ENCODE peak calls at places on chromosomes 12 and 14, in six cellular contexts. K is H9, G is fibroblast of mammary gland, O is B cell, S is cardiac fibroblast, A is epithelial cell of proximal tubule. X is an unnamed sample.

GRCh38 chr12:21697829-21698630 is 40.4 kb upstream of the LDHB start:
- DNase-seq in K (no peak), S (peak), G (peak), O (peak), A (no peak), X (no peak)

GRCh38 chr12:6644903-6645302 is 2.3 kb downstream of the ACRBP start:
- DNase-seq in G (no peak), O (no peak), K (peak), A (no peak), S (peak), X (no peak)

GRCh38 chr12:63150255-63151060 is 543 bp downstream of the AVPR1A start:
- DNase-seq in S (no peak), K (peak), O (no peak), A (no peak), G (no peak), X (no peak)

GRCh38 chr14:69501362-69501964 is 16.9 kb downstream of the PLEKHD1 start:
- DNase-seq in S (peak), A (no peak), G (peak), K (no peak), O (no peak), X (no peak)

GRCh38 chr14:75042040-75042439 is 9.2 kb downstream of the MLH3 start:
- DNase-seq in K (no peak), G (peak), S (no peak), A (peak), O (no peak), X (no peak)

GRCh38 chr14:52265248-52265647 is 2.2 kb upstream of the PTGDR start:
- DNase-seq in G (no peak), O (no peak), A (no peak), S (no peak), K (no peak), X (no peak)

GRCh38 chr14:89386214-89386886 is 30.7 kb downstream of the FOXN3 start:
- DNase-seq in K (peak), O (peak), S (no peak), A (peak), G (peak), X (no peak)

GRCh38 chr12:68636268-68636667 is 25.6 kb downstream of the RAP1B start:
- DNase-seq in G (peak), A (no peak), S (peak), K (no peak), O (no peak), X (no peak)

GRCh38 chr12:67534046-67534445 is 114.5 kb upstream of the DYRK2 start:
- DNase-seq in O (no peak), K (no peak), S (no peak), G (no peak), A (no peak), X (no peak)

GRCh38 chr12:58882796-58883195 is 37.5 kb downstream of the LRIG3 start:
- DNase-seq in K (peak), A (no peak), O (no peak), G (no peak), S (no peak), X (no peak)

GRCh38 chr12:107468182-107468581 is 217.4 kb upstream of the PWP1 start:
- DNase-seq in K (peak), O (no peak), A (no peak), S (no peak), G (no peak), X (no peak)

GRCh38 chr14:34030864-34031263 is 80.0 kb upstream of the EGLN3 start:
- DNase-seq in O (no peak), S (peak), A (no peak), G (peak), K (no peak), X (no peak)

GRCh38 chr14:60805881-60806569 is 71.5 kb downstream of the MNAT1 start:
- DNase-seq in K (no peak), O (no peak), S (peak), A (peak), G (peak), X (no peak)

GRCh38 chr14:23729720-23730387 is 93.7 kb downstream of the DHRS2 start:
- DNase-seq in G (no peak), K (no peak), O (no peak), S (no peak), A (no peak), X (no peak)

GRCh38 chr12:88188180-88188579 is 46.1 kb downstream of the TMTC3 start:
- DNase-seq in G (no peak), A (no peak), K (no peak), S (no peak), O (no peak), X (no peak)

GRCh38 chr12:95726903-95727302 is 63.7 kb downstream of the NTN4 start:
- DNase-seq in K (no peak), G (no peak), A (no peak), S (no peak), O (no peak), X (no peak)

GRCh38 chr12:44000309-44000952 is 164.6 kb downstream of the TMEM117 start:
- DNase-seq in S (peak), A (peak), G (peak), K (peak), O (peak), X (peak)

GRCh38 chr12:45962553-45963325 is 27.6 kb downstream of the SCAF11 start:
- DNase-seq in K (no peak), O (no peak), G (no peak), A (no peak), S (no peak), X (no peak)

GRCh38 chr12:68638721-68639395 is 28.2 kb downstream of the RAP1B start:
- DNase-seq in G (no peak), K (no peak), S (no peak), A (no peak), O (no peak), X (no peak)

GRCh38 chr14:37819155-37820015 is 224.0 kb downstream of the TTC6 start:
- DNase-seq in O (no peak), S (peak), K (no peak), G (peak), A (peak), X (no peak)

GRCh38 chr12:121537814-121538698 is 42.8 kb downstream of the KDM2B start:
- DNase-seq in A (no peak), O (peak), K (no peak), G (no peak), S (no peak), X (peak)

GRCh38 chr12:90250766-90251165 is 542.1 kb upstream of the ATP2B1 start:
- DNase-seq in S (peak), O (no peak), K (no peak), G (peak), A (no peak), X (no peak)

GRCh38 chr12:41212625-41213024 is 24.5 kb downstream of the PDZRN4 start:
- DNase-seq in S (no peak), O (no peak), A (no peak), K (no peak), G (no peak), X (no peak)

GRCh38 chr14:71324767-71325272 is 417.6 kb downstream of the PCNX1 start:
- DNase-seq in A (peak), O (peak), K (peak), G (peak), S (peak), X (peak)

GRCh38 chr14:54486685-54487084 is 2.1 kb downstream of the GMFB start:
- DNase-seq in G (no peak), K (no peak), O (no peak), S (peak), A (no peak), X (no peak)

GRCh38 chr12:76878045-76878898 is 547 bp downstream of the CSRP2 start:
- DNase-seq in S (peak), O (peak), K (peak), G (no peak), A (no peak), X (peak)

GRCh38 chr14:105418269-105419054 is 1.2 kb upstream of the MTA1 start:
- DNase-seq in G (no peak), K (no peak), O (no peak), A (no peak), S (no peak), X (no peak)

GRCh38 chr14:60064491-60065072 is 27.1 kb upstream of the PCNX4 start:
- DNase-seq in S (peak), G (peak), K (no peak), A (no peak), O (peak), X (peak)

GRCh38 chr14:30443368-30444007 is 115.5 kb upstream of the G2E3 start:
- DNase-seq in A (peak), S (peak), G (peak), O (no peak), K (no peak), X (peak)

GRCh38 chr14:57576498-57576897 is 82.8 kb upstream of the CCDC198 start:
- DNase-seq in O (no peak), G (no peak), K (no peak), A (no peak), S (no peak), X (no peak)

GRCh38 chr12:52433501-52434095 is 573 bp downstream of the KRT75 start:
- DNase-seq in O (no peak), A (no peak), S (no peak), G (no peak), K (peak), X (no peak)

DNA sequence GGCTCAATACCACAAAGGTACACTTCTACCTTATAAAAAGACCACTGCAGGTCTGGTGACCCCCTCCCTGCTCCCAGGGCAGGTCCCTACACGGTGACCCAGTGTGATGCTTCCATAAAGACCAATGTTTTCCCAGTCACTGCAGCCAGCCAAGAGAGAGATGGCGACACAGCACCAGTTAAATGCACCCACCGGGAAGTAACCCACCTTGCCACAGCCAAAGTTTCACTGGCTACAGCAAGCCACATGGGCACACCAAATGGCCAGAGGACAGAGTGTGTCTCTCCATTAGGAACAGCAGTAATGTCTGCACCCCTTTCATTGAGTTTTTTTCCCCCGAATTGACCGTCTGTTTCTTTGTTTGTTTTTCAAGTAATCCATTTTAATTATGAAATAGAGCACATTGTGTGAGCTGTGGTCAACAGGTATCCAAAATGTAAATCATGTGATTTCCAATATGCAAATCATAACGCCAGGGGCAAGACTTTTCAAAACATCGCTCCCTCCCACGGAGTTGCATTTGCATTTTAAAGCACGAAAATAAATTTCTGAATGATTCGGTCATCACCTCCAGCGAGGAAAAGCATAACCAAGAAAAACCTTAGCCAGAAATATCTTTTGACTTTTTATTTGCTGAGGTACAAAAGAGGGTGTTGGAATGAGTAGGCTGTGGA is 48.9 kb upstream of the EML1 start:
- DNase-seq in G (peak), S (no peak), A (no peak), O (no peak), K (peak), X (no peak)
- TF ChIP-seq CTCF in G (no peak), S (no peak), A (peak), O (no peak), K (peak), X (no peak)

DNA sequence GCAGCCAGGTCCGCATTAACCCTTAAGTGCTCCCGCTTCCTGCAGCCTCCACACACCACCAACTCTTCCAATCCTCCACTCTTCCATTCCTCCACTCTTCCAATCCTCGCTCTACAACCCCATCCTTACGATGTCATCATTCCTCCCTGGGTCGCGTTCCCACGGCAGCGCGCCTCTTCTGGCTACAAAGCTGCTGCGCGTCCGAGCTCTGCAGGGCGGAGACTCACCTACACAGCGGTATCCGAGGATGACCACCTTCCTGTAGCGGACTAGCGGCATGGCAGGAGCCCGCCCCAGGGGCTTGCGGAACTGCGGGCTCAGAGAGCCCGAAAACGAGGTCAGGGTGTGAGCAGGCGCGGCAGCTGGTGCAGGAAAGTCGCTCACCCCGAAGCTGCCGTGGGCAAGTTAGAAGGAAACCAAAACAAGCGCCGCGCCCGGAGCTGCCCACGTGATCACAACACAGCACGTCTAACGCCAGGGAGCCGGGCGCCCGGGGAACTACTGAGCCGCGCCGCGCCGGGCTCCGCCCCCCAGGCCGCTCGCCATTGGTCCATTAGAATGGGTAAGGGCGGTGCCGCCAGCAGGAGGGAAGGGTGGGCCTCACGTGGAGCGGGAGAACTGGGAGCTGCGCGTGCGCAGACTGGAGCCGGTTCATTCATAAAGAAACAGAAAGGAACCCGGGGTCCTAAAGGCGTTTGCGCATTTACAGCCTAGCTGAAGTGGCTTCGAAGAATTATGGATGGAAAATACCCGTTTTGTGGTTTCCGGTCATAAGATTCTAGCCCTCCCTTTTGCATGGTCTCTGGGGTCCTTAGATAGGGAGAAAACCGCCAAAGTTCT is at the start of gene RHEBL1:
- DNase-seq in A (peak), G (peak), K (peak), O (peak), S (peak), X (peak)
- TF ChIP-seq CTCF in A (peak), G (peak), K (peak), O (no peak), S (peak), X (peak)

GRCh38 chr12:34598851-34599529 is 576.7 kb downstream of the ALG10 start:
- DNase-seq in G (no peak), A (no peak), K (no peak), O (no peak), S (no peak), X (peak)
- TF ChIP-seq CTCF in G (no peak), A (no peak), K (no peak), O (no peak), S (no peak), X (no peak)

DNA sequence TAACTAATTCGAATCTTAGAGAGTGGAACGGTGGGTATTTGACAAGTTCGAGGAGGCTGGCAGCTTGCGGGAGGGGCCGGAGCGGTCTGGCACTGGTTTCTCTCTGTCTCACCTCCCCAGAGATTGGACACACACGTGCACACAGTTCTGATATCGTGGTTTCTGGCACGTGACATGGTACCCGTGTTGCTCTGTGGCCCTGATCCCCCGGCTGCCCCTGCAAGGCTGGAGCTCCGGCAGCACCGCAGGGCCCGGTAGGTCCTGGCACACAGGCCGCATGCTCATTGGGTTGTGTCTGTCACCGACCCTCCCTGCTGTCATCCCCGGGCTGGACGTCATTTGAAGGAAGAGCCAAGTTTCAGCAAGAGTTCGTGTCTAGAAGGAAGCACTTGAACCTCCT is 82.7 kb downstream of the PPP2R5C start:
- DNase-seq in S (no peak), O (peak), G (no peak), K (no peak), A (no peak), X (no peak)
- TF ChIP-seq CTCF in S (no peak), O (no peak), G (no peak), K (no peak), A (no peak), X (no peak)

GRCh38 chr14:95260537-95261440 is 58.9 kb downstream of the CLMN start:
- DNase-seq in O (no peak), S (peak), K (no peak), A (no peak), G (peak), X (peak)

GRCh38 chr14:95256776-95257060 is 63.0 kb downstream of the CLMN start:
- DNase-seq in A (no peak), S (no peak), G (no peak), K (no peak), O (no peak), X (no peak)

GRCh38 chr14:95258156-95258555 is 61.6 kb downstream of the CLMN start:
- DNase-seq in K (no peak), G (no peak), A (no peak), S (no peak), O (no peak), X (no peak)

GRCh38 chr14:95257521-95257920 is 62.2 kb downstream of the CLMN start:
- DNase-seq in S (no peak), K (no peak), O (no peak), G (no peak), A (no peak), X (no peak)

DNA sequence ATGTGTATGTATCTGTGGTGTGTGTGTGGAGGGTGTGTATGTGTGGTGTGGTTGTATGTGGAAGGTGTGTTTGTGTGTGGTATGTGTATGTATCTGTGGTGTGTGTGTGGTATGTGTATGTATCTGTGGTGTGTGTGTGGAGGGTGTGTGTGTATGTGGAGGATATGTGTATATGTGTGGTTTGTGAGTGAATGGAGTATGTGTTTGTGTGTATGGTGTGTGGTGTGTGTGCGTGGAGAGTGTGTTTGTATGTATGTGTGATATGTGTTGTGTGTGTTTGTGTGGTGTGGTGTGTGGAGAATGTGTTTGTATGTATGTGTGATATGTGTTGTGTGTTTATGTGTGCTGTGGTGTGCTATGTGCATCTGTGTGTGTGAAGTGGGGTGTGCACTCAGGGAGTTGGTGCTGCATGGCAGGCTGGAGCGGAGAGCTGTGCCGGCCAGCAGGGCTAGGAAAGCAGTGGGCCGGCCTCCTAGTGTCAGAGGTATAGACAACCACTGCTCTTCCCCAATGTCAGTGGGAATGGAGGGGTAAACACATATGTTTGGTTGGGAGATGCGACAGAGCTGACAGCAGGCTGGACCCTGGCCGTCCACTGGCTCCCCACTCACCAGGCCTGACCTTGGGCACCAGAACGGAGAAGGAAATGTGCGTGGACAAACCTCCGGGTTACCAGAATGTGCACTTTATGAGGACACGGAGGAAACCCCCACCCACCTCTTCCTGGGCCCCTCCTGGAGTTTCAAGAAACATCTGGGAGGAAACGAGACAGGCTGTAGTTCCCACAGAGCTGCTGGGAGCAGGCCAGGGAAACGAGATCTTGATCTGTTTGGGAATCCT is 60.7 kb downstream of the CLMN start:
- DNase-seq in A (no peak), K (no peak), G (peak), S (peak), O (no peak), X (no peak)
- TF ChIP-seq CTCF in A (no peak), K (no peak), G (no peak), S (no peak), O (no peak), X (no peak)

GRCh38 chr12:66035289-66035961 is 95.1 kb downstream of the LLPH start:
- DNase-seq in K (no peak), S (peak), A (no peak), O (peak), G (peak), X (no peak)
- TF ChIP-seq CTCF in K (peak), S (peak), A (peak), O (peak), G (peak), X (peak)

GRCh38 chr12:108514973-108515814 is at the start of gene FICD:
- DNase-seq in G (peak), S (peak), A (peak), O (peak), K (peak), X (peak)

GRCh38 chr12:108517288-108518100 is 2.4 kb downstream of the FICD start:
- DNase-seq in O (no peak), K (no peak), G (no peak), A (no peak), S (no peak), X (no peak)

GRCh38 chr12:108518101-108518715 is 3.1 kb downstream of the FICD start:
- DNase-seq in S (no peak), O (no peak), G (no peak), K (no peak), A (no peak), X (no peak)

GRCh38 chr12:108515916-108516315 is 839 bp downstream of the FICD start:
- DNase-seq in S (no peak), G (no peak), O (no peak), K (no peak), A (no peak), X (no peak)

GRCh38 chr12:108516511-108517275 is 1.6 kb downstream of the FICD start:
- DNase-seq in G (peak), K (peak), S (no peak), A (no peak), O (no peak), X (no peak)
- TF ChIP-seq CTCF in G (no peak), K (no peak), S (no peak), A (peak), O (no peak), X (no peak)

GRCh38 chr12:128578045-128578444 is 245.7 kb downstream of the SLC15A4 start:
- DNase-seq in A (no peak), S (no peak), K (no peak), O (no peak), G (no peak), X (no peak)

GRCh38 chr12:128586630-128587029 is 237.1 kb downstream of the SLC15A4 start:
- DNase-seq in K (no peak), S (no peak), G (no peak), O (no peak), A (no peak), X (no peak)

GRCh38 chr12:128587918-128588317 is 235.8 kb downstream of the SLC15A4 start:
- DNase-seq in K (no peak), G (no peak), S (no peak), O (no peak), A (no peak), X (no peak)

DNA sequence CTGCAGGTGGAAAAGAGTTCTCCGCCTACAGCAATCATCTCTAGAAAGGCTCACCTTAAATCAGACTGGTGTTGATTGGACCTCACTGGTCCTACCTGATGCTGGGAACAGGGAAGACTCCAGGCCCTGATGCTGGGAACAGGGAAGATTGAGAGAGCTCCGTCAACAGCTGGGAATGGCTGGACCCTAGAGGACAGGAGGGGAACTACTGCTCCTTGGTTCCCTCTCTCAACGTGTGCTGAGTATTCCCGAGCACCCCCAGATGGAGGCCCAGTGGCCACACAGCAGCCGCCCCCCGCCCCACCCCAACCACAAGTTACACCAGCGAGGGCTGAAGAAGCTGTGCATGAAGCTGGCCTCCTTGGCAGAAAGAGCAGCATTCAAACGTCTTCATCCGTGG is 240.3 kb downstream of the SLC15A4 start:
- DNase-seq in A (no peak), O (no peak), S (no peak), G (no peak), K (peak), X (no peak)
- TF ChIP-seq CTCF in A (no peak), O (no peak), S (no peak), G (no peak), K (peak), X (no peak)

X was measured in GM13977.